ENCODE peak calls at places on chromosomes 7 and 10, in five cellular contexts. A, J, Q, D and T are unnamed samples.

GRCh38 chr7:76262683-76263402 is 39.6 kb upstream of the HSPB1 start:
- DNase-seq in A (peak; percentile 47), J (no peak), Q (peak; percentile 84), D (peak; percentile 51), T (peak; percentile 96)

GRCh38 chr10:131065673-131066331 is 245.7 kb downstream of the TCERG1L start:
- DNase-seq in A (no peak), J (no peak), Q (peak; percentile 72), D (no peak), T (no peak)

GRCh38 chr10:44991571-44991970 is 9.2 kb upstream of the ZNF22 start:
- DNase-seq in A (no peak), J (no peak), Q (no peak), D (no peak), T (no peak)

GRCh38 chr7:103504505-103505135 is 58.6 kb upstream of the SLC26A5 start:
- DNase-seq in A (no peak), J (no peak), Q (no peak), D (no peak), T (no peak)

GRCh38 chr10:60135020-60135419 is 228.7 kb upstream of the CCDC6 start:
- DNase-seq in A (no peak), J (no peak), Q (no peak), D (peak; percentile 3), T (no peak)

GRCh38 chr7:77479536-77480088 is 57.5 kb upstream of the PTPN12 start:
- DNase-seq in A (no peak), J (no peak), Q (peak; percentile 4), D (no peak), T (no peak)

GRCh38 chr7:37494940-37495339 is 46.3 kb upstream of the ELMO1 start:
- DNase-seq in A (no peak), J (no peak), Q (no peak), D (no peak), T (no peak)

GRCh38 chr10:33478675-33479125 is 144.2 kb upstream of the NRP1 start:
- DNase-seq in A (no peak), J (no peak), Q (no peak), D (no peak), T (no peak)

GRCh38 chr7:140330128-140330527 is 68.2 kb downstream of the SLC37A3 start:
- DNase-seq in A (no peak), J (no peak), Q (no peak), D (no peak), T (peak; percentile 19)

GRCh38 chr7:140677496-140677895 is 4.8 kb downstream of the ADCK2 start:
- DNase-seq in A (no peak), J (no peak), Q (no peak), D (peak; percentile 11), T (no peak)

GRCh38 chr10:130341325-130341724 is 205.1 kb downstream of the GLRX3 start:
- DNase-seq in A (no peak), J (no peak), Q (peak; percentile 78), D (peak; percentile 18), T (no peak)

GRCh38 chr10:8811201-8811600 is 756.7 kb downstream of the GATA3 start:
- DNase-seq in A (peak; percentile 3), J (no peak), Q (no peak), D (no peak), T (no peak)

GRCh38 chr10:16768702-16769101 is 48.5 kb downstream of the RSU1 start:
- DNase-seq in A (no peak), J (no peak), Q (no peak), D (no peak), T (no peak)

GRCh38 chr10:49333192-49333591 is 34.2 kb downstream of the C10orf71 start:
- DNase-seq in A (no peak), J (no peak), Q (no peak), D (no peak), T (no peak)

GRCh38 chr7:76074972-76075370 is 27.1 kb downstream of the MDH2 start:
- DNase-seq in A (peak; percentile 26), J (no peak), Q (no peak), D (no peak), T (peak; percentile 50)

GRCh38 chr7:101996131-101996691 is 178.8 kb downstream of the CUX1 start:
- DNase-seq in A (no peak), J (no peak), Q (no peak), D (peak; percentile 49), T (peak; percentile 18)

GRCh38 chr7:1674161-1675035 is 4.3 kb downstream of the ELFN1 start:
- DNase-seq in A (no peak), J (no peak), Q (no peak), D (no peak), T (peak; percentile 82)

GRCh38 chr10:3906511-3907111 is 121.6 kb upstream of the KLF6 start:
- DNase-seq in A (peak; percentile 83), J (no peak), Q (no peak), D (no peak), T (peak; percentile 69)

GRCh38 chr10:43076876-43077420 is at the start of gene RET:
- DNase-seq in A (no peak), J (no peak), Q (peak; percentile 84), D (no peak), T (peak; percentile 89)

GRCh38 chr7:71173955-71174354 is 42.0 kb downstream of the GALNT17 start:
- DNase-seq in A (no peak), J (no peak), Q (no peak), D (no peak), T (no peak)

GRCh38 chr7:139750459-139751095 is 27.2 kb downstream of the HIPK2 start:
- DNase-seq in A (no peak), J (no peak), Q (no peak), D (no peak), T (no peak)

GRCh38 chr10:30039567-30039966 is 19.8 kb downstream of the JCAD start:
- DNase-seq in A (no peak), J (no peak), Q (no peak), D (no peak), T (no peak)

GRCh38 chr7:88233828-88234227 is 14.0 kb upstream of the SRI start:
- DNase-seq in A (no peak), J (no peak), Q (no peak), D (no peak), T (no peak)

GRCh38 chr10:94362360-94363250 is at the start of gene NOC3L:
- DNase-seq in A (peak; percentile 94), J (peak; percentile 76), Q (peak; percentile 97), D (peak; percentile 96), T (peak; percentile 93)

GRCh38 chr10:128218161-128218560 is 91.9 kb upstream of the MKI67 start:
- DNase-seq in A (no peak), J (no peak), Q (no peak), D (no peak), T (no peak)

GRCh38 chr7:99139031-99139430 is 4.9 kb downstream of the SMURF1 start:
- DNase-seq in A (peak; percentile 71), J (no peak), Q (no peak), D (no peak), T (peak; percentile 41)

GRCh38 chr10:130642926-130643325 is 506.7 kb downstream of the GLRX3 start:
- DNase-seq in A (no peak), J (no peak), Q (no peak), D (no peak), T (no peak)

GRCh38 chr10:44969854-44970253 is 8.8 kb downstream of the DEPP1 start:
- DNase-seq in A (no peak), J (no peak), Q (no peak), D (no peak), T (no peak)

GRCh38 chr7:37409456-37409855 is 39.2 kb downstream of the ELMO1 start:
- DNase-seq in A (no peak), J (no peak), Q (no peak), D (no peak), T (no peak)

GRCh38 chr10:86732771-86733170 is 23.6 kb upstream of the BMPR1A start:
- DNase-seq in A (no peak), J (no peak), Q (no peak), D (no peak), T (peak; percentile 6)

GRCh38 chr7:107643407-107643806 is 17.2 kb upstream of the SLC26A4 start:
- DNase-seq in A (peak; percentile 82), J (no peak), Q (no peak), D (no peak), T (peak; percentile 85)

GRCh38 chr10:81843042-81843441 is 32.0 kb upstream of the NRG3 start:
- DNase-seq in A (no peak), J (no peak), Q (no peak), D (no peak), T (no peak)

GRCh38 chr7:27921081-27921836 is 181.3 kb downstream of the TAX1BP1 start:
- DNase-seq in A (peak; percentile 80), J (peak; percentile 48), Q (peak; percentile 80), D (peak; percentile 84), T (no peak)
- TF ChIP-seq CTCF in A (peak; percentile 60), J (peak; percentile 71), Q (peak; percentile 75), D (peak; percentile 93), T (peak; percentile 73)

GRCh38 chr7:21967500-21968099 is 21.9 kb upstream of the CDCA7L start:
- DNase-seq in A (peak; percentile 11), J (no peak), Q (no peak), D (peak; percentile 75), T (no peak)

GRCh38 chr7:21969822-21970221 is 24.1 kb upstream of the CDCA7L start:
- DNase-seq in A (no peak), J (no peak), Q (no peak), D (no peak), T (no peak)

GRCh38 chr7:21971780-21972396 is 26.2 kb upstream of the CDCA7L start:
- DNase-seq in A (no peak), J (no peak), Q (no peak), D (no peak), T (no peak)

DNA sequence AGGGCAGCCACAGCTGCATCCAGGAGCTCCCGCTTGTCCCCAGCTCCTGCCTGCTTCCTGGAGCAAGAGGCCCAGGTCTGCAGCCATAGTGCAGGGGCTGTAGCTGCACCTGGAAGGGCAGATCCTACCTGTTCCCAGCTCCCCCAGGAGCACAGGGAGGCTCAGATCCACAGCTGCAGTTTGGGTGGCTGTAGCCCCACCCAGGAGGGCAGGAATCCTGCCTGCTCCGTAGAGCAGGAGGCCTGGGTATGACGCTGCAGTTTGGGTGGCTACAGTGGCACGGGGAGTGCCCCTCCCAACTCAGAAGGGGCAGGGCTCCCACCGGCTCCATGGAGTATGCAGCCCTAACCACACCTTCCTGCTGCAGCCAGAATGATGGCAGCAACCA is 26.7 kb upstream of the CDCA7L start:
- DNase-seq in A (no peak), J (no peak), Q (no peak), D (no peak), T (no peak)
- H3K4me2 ChIP-seq in A (no peak overlapping the region), J (no peak overlapping the region), Q (no peak overlapping the region), D (no peak overlapping the region), T (no peak overlapping the region)

GRCh38 chr7:28748934-28749584 is 209.1 kb downstream of the TRIL start:
- DNase-seq in A (peak; percentile 74), J (no peak), Q (no peak), D (peak; percentile 5), T (no peak)
- TF ChIP-seq CTCF in A (no peak), J (peak; percentile 24), Q (no peak), D (no peak), T (no peak)

GRCh38 chr7:16092711-16093110 is 328.6 kb downstream of the CRPPA start:
- DNase-seq in A (no peak), J (no peak), Q (no peak), D (no peak), T (no peak)

GRCh38 chr7:16098058-16098457 is 323.3 kb downstream of the CRPPA start:
- DNase-seq in A (no peak), J (no peak), Q (no peak), D (no peak), T (no peak)

GRCh38 chr7:16094651-16095050 is 326.7 kb downstream of the CRPPA start:
- DNase-seq in A (no peak), J (no peak), Q (no peak), D (no peak), T (no peak)

GRCh38 chr7:16099302-16099832 is 322.0 kb downstream of the CRPPA start:
- DNase-seq in A (no peak), J (no peak), Q (no peak), D (no peak), T (no peak)

GRCh38 chr7:16098585-16099179 is 322.7 kb downstream of the CRPPA start:
- DNase-seq in A (no peak), J (no peak), Q (peak; percentile 25), D (no peak), T (peak; percentile 25)
- H3K4me2 ChIP-seq in A (no peak overlapping the region), J (no peak overlapping the region), Q (no peak overlapping the region), D (no peak overlapping the region), T (no peak overlapping the region)